ENCODE peak calls at places on chromosome 21, in nine cellular contexts. P is HL-60, G is upper lobe of right lung, O is body of pancreas, J is heart left ventricle, Z is psoas muscle, V is left lung, R is AG04450, L is endodermal cell. Q is an unnamed sample.

GRCh38 chr21:40053007-40053406 is 185.8 kb downstream of the PCP4 start:
- DNase-seq in P (no peak), G (peak), O (no peak), J (peak), Z (peak), V (peak), R (no peak), L (no peak), Q (no peak)

GRCh38 chr21:24658016-24658415 is 949.3 kb downstream of the MRPL39 start:
- DNase-seq in P (no peak), G (no peak), O (no peak), J (no peak), Z (no peak), V (no peak), R (no peak), L (no peak), Q (peak)

GRCh38 chr21:44013380-44014088 is 1.4 kb downstream of the TRAPPC10 start:
- DNase-seq in P (peak), G (no peak), O (no peak), J (no peak), Z (no peak), V (no peak), R (no peak), L (no peak), Q (no peak)

GRCh38 chr21:33029512-33029921 is 3.8 kb downstream of the OLIG2 start:
- DNase-seq in P (no peak), G (no peak), O (no peak), J (no peak), Z (no peak), V (no peak), R (no peak), L (peak), Q (no peak)

GRCh38 chr21:33640697-33641338 is 723 bp downstream of the CRYZL1 start:
- DNase-seq in P (peak), G (no peak), O (peak), J (no peak), Z (no peak), V (no peak), R (no peak), L (peak), Q (peak)

GRCh38 chr21:25313891-25314646 is 293.2 kb downstream of the MRPL39 start:
- DNase-seq in P (no peak), G (no peak), O (no peak), J (no peak), Z (no peak), V (no peak), R (peak), L (no peak), Q (peak)

GRCh38 chr21:21084179-21084578 is 86.0 kb downstream of the NCAM2 start:
- DNase-seq in P (no peak), G (no peak), O (no peak), J (no peak), Z (no peak), V (no peak), R (no peak), L (no peak), Q (no peak)

GRCh38 chr21:40386301-40386911 is 460.6 kb downstream of the DSCAM start:
- DNase-seq in P (peak), G (peak), O (peak), J (peak), Z (peak), V (peak), R (no peak), L (peak), Q (peak)

GRCh38 chr21:32921632-32922230 is 104.0 kb upstream of the OLIG2 start:
- DNase-seq in P (peak), G (peak), O (no peak), J (no peak), Z (no peak), V (peak), R (no peak), L (peak), Q (no peak)

DNA sequence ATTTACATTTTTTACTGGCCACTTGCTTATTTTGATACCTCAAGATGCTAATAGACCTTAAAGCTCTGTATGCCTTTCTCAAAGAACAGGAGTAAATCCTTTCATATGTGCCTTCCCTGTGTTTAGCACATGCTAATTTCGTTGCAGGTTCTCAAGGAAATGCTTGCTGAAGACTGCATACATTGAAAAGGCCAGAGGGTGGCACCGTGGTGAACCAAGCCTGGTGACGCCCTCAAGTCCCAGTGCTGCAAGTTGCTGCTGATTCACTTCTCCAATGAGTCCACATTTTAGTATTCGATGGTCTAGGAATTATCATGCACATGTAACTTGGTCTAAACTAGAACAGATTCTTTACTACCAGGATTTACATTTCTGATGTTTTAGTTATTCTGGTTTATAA is 94.1 kb downstream of the CLDN17 start:
- DNase-seq in P (peak), G (no peak), O (peak), J (no peak), Z (no peak), V (no peak), R (no peak), L (peak), Q (peak)
- TF ChIP-seq CTCF in P (no peak), G (peak), O (no peak), J (peak), Z (no peak), V (no peak), R (no peak), L (peak), Q (peak)

DNA sequence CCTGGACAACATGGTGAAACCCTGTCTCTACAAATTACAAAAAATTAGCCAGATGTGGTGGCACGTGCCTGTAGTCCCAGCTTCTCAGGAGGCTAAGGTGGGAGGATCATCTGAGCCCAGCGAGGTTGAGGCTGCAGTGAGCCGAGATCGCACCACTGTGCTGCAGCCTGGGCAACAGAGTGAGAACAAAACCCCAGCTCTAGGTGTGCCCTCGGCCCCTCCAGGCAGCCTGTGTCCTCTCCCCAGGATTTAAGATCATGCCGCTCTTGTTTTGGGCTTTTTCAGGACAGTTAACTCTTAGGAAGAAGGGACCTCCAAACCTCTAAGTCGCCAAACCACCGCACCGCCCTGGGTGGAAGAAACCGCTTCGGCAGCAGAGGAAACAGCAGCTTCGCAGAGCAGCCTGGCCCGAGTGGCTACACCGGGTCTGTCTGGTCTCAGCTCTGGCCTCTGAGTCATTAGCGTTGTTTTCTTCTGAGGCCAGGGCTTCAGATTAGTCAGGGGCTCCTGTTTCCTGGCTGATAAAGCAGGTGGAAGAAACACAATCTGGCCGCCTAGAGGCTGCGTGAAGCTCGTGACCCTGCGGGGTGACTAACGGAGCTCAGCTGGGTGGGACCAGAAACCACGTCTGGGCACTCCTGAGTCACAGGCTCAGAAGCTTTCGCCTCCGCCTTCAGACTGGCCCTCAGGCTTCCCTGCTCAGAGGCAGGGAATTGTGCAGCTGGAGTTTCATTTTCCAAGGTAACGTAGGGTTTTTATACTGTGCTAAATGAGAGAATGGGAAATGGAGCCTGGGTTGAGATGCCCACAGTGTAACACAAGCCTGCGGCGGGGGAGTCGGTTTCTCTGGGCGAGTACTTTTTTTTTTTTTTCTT is 44.7 kb downstream of the CHAF1B start:
- DNase-seq in P (peak), G (peak), O (peak), J (peak), Z (peak), V (peak), R (peak), L (peak), Q (peak)
- H3K27ac ChIP-seq in P (no peak), G (peak), O (peak), J (peak), Z (peak), V (peak), R (peak), L (peak), Q (peak)

GRCh38 chr21:45286671-45287437 is 841 bp downstream of the POFUT2 start:
- DNase-seq in P (no peak), G (peak), O (peak), J (peak), Z (peak), V (peak), R (no peak), L (peak), Q (no peak)

GRCh38 chr21:45289134-45289533 is 1.4 kb upstream of the POFUT2 start:
- DNase-seq in P (no peak), G (no peak), O (no peak), J (no peak), Z (no peak), V (no peak), R (no peak), L (no peak), Q (no peak)

GRCh38 chr21:45288441-45288841 is 746 bp upstream of the POFUT2 start:
- DNase-seq in P (no peak), G (no peak), O (no peak), J (no peak), Z (no peak), V (peak), R (no peak), L (peak), Q (no peak)

GRCh38 chr21:45289655-45290515 is 2.2 kb upstream of the POFUT2 start:
- DNase-seq in P (no peak), G (no peak), O (peak), J (no peak), Z (no peak), V (no peak), R (no peak), L (peak), Q (no peak)

GRCh38 chr21:45287438-45288391 is at the start of gene POFUT2:
- DNase-seq in P (peak), G (peak), O (peak), J (peak), Z (peak), V (peak), R (peak), L (peak), Q (peak)
- TF ChIP-seq CTCF in P (no peak), G (no peak), O (no peak), J (no peak), Z (no peak), V (peak), R (no peak), L (no peak), Q (no peak)

GRCh38 chr21:42038393-42038792 is 28.2 kb upstream of the ZBTB21 start:
- DNase-seq in P (no peak), G (no peak), O (no peak), J (no peak), Z (no peak), V (peak), R (no peak), L (no peak), Q (no peak)
- H3K27ac ChIP-seq in P (no peak), G (no peak), O (no peak), J (no peak), Z (no peak), V (no peak), R (peak), L (peak), Q (no peak)

DNA sequence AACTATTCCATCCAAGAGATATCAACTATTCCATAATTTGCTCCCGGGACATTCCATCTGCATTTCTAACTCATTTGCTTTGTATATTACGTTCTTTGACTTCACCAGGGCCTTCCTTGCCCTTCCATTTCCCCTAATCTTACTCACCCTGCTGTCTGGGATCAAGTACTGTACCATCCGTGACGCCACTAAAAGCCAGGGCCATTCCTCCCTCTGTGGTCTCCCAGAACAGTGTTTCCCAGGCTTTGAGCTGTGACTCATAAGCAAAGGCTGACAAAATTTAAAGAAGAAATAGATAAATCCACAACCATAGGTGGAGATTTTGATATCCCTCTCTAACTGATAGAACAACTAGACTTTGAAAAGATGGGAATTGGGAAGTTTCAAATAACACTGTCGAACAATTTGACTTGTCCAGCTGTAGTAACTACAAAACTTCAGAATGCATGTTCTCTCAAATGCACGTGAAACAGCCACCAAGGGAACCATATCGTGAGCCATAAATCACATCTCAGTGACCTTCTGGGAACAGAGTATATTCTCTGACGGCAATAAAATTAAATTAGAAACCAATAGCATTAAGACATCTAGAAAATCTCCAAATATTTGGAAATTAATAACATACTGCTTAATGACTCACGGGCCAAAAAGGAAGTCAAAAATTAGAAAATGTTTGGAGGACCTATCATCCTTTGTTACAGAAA is 501.0 kb downstream of the SETD4 start:
- DNase-seq in P (no peak), G (no peak), O (no peak), J (no peak), Z (no peak), V (no peak), R (peak), L (no peak), Q (no peak)
- TF ChIP-seq CTCF in P (no peak), G (no peak), O (no peak), J (no peak), Z (no peak), V (no peak), R (peak), L (no peak), Q (no peak)